ENCODE peak calls at places on chromosomes 16 and 17, in seven cellular contexts. One of them, this sample, is unnamed.

GRCh38 chr16:11003141-11003540 is 58.8 kb downstream of the CLEC16A start:
- DNase-seq in cardiac fibroblast: no peak
- DNase-seq in adrenal gland: no peak
- DNase-seq in GM12865: no peak
- DNase-seq in cardiac muscle cell: no peak
- DNase-seq in heart right ventricle: no peak
- DNase-seq in body of pancreas: no peak
- DNase-seq in this sample: no peak

GRCh38 chr17:43714338-43715149 is 44.0 kb downstream of the SOST start:
- DNase-seq in cardiac fibroblast: peak
- DNase-seq in adrenal gland: no peak
- DNase-seq in GM12865: no peak
- DNase-seq in cardiac muscle cell: no peak
- DNase-seq in heart right ventricle: no peak
- DNase-seq in body of pancreas: no peak
- DNase-seq in this sample: peak

GRCh38 chr17:72175787-72176515 is 55.1 kb downstream of the SOX9 start:
- DNase-seq in cardiac fibroblast: no peak
- DNase-seq in adrenal gland: no peak
- DNase-seq in GM12865: no peak
- DNase-seq in cardiac muscle cell: no peak
- DNase-seq in heart right ventricle: no peak
- DNase-seq in body of pancreas: peak
- DNase-seq in this sample: no peak

GRCh38 chr16:81745704-81746558 is 33.2 kb upstream of the PLCG2 start:
- DNase-seq in cardiac fibroblast: peak
- DNase-seq in adrenal gland: peak
- DNase-seq in GM12865: peak
- DNase-seq in cardiac muscle cell: peak
- DNase-seq in heart right ventricle: peak
- DNase-seq in body of pancreas: peak
- DNase-seq in this sample: peak

GRCh38 chr17:48127371-48128051 is 19.9 kb downstream of the SNX11 start:
- DNase-seq in cardiac fibroblast: peak
- DNase-seq in adrenal gland: no peak
- DNase-seq in GM12865: no peak
- DNase-seq in cardiac muscle cell: peak
- DNase-seq in heart right ventricle: no peak
- DNase-seq in body of pancreas: no peak
- DNase-seq in this sample: peak

GRCh38 chr17:81081217-81081616 is 46.3 kb downstream of the BAIAP2 start:
- DNase-seq in cardiac fibroblast: no peak
- DNase-seq in adrenal gland: no peak
- DNase-seq in GM12865: no peak
- DNase-seq in cardiac muscle cell: no peak
- DNase-seq in heart right ventricle: no peak
- DNase-seq in body of pancreas: no peak
- DNase-seq in this sample: no peak

GRCh38 chr17:66548158-66548557 is 245.7 kb downstream of the PRKCA start:
- DNase-seq in cardiac fibroblast: no peak
- DNase-seq in adrenal gland: peak
- DNase-seq in GM12865: no peak
- DNase-seq in cardiac muscle cell: no peak
- DNase-seq in heart right ventricle: no peak
- DNase-seq in body of pancreas: no peak
- DNase-seq in this sample: peak

GRCh38 chr17:75773121-75773807 is 8.3 kb upstream of the GALK1 start:
- DNase-seq in cardiac fibroblast: no peak
- DNase-seq in adrenal gland: peak
- DNase-seq in GM12865: no peak
- DNase-seq in cardiac muscle cell: no peak
- DNase-seq in heart right ventricle: no peak
- DNase-seq in body of pancreas: no peak
- DNase-seq in this sample: no peak

GRCh38 chr16:11006666-11007065 is 62.3 kb downstream of the CLEC16A start:
- DNase-seq in cardiac fibroblast: no peak
- DNase-seq in adrenal gland: no peak
- DNase-seq in GM12865: no peak
- DNase-seq in cardiac muscle cell: no peak
- DNase-seq in heart right ventricle: no peak
- DNase-seq in body of pancreas: no peak
- DNase-seq in this sample: no peak

GRCh38 chr16:2152695-2153506 is 2.7 kb upstream of the TRAF7 start:
- DNase-seq in cardiac fibroblast: peak
- DNase-seq in adrenal gland: no peak
- DNase-seq in GM12865: peak
- DNase-seq in cardiac muscle cell: peak
- DNase-seq in heart right ventricle: no peak
- DNase-seq in body of pancreas: peak
- DNase-seq in this sample: peak

DNA sequence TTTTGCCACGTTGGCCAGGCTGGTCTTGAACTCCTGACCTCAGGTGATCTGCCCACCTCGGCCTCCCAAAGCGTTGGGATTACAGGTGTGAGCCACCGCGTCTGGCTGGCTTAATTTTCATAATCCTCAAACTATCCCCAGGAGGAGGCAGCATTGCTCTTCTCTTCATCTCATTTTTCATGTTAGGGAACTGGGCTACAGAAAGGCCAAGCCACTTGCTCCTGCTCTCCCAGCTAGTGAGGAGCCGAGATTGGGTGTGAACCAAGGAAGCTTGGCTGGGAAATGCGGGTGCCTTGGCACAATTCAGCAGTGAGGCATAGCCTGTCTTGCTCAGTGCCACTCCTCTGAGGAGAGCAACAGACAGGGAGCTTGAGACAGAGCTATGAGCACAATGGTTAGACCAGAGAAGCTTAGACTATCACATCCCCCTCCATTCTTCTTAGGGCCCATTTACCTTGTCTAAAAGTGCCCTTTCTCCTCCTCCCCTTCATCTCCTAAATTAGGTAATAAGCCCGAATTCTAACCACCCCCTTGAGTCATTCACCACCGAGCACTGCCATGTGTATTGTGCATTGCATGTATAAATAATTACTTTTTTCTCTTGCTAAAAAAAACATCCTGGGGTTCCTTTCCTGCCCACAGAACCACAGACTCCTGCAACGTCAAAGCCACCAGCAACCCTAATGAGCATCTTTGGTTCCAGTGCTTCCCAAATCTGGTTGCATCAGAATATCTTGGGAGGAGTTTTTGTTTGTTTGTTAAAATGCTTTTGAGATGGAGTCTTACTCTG is 20.0 kb upstream of the KIF19 start:
- DNase-seq in cardiac fibroblast: no peak
- DNase-seq in adrenal gland: no peak
- DNase-seq in GM12865: no peak
- DNase-seq in cardiac muscle cell: no peak
- DNase-seq in heart right ventricle: no peak
- DNase-seq in body of pancreas: no peak
- DNase-seq in this sample: no peak
- TF ChIP-seq CTCF in cardiac fibroblast: no peak
- TF ChIP-seq CTCF in adrenal gland: no peak
- TF ChIP-seq CTCF in GM12865: no peak
- TF ChIP-seq CTCF in cardiac muscle cell: no peak
- TF ChIP-seq CTCF in heart right ventricle: peak
- TF ChIP-seq CTCF in body of pancreas: no peak
- TF ChIP-seq CTCF in this sample: no peak

GRCh38 chr16:79770244-79771064 is 169.9 kb upstream of the MAF start:
- DNase-seq in cardiac fibroblast: peak
- DNase-seq in adrenal gland: peak
- DNase-seq in GM12865: peak
- DNase-seq in cardiac muscle cell: peak
- DNase-seq in heart right ventricle: peak
- DNase-seq in body of pancreas: peak
- DNase-seq in this sample: peak

GRCh38 chr16:79769320-79770243 is 169.0 kb upstream of the MAF start:
- DNase-seq in cardiac fibroblast: no peak
- DNase-seq in adrenal gland: no peak
- DNase-seq in GM12865: no peak
- DNase-seq in cardiac muscle cell: no peak
- DNase-seq in heart right ventricle: no peak
- DNase-seq in body of pancreas: no peak
- DNase-seq in this sample: no peak

GRCh38 chr16:79772028-79772427 is 171.5 kb upstream of the MAF start:
- DNase-seq in cardiac fibroblast: no peak
- DNase-seq in adrenal gland: no peak
- DNase-seq in GM12865: no peak
- DNase-seq in cardiac muscle cell: no peak
- DNase-seq in heart right ventricle: no peak
- DNase-seq in body of pancreas: no peak
- DNase-seq in this sample: no peak

GRCh38 chr16:79767597-79768280 is 167.2 kb upstream of the MAF start:
- DNase-seq in cardiac fibroblast: peak
- DNase-seq in adrenal gland: peak
- DNase-seq in GM12865: peak
- DNase-seq in cardiac muscle cell: peak
- DNase-seq in heart right ventricle: no peak
- DNase-seq in body of pancreas: peak
- DNase-seq in this sample: peak

DNA sequence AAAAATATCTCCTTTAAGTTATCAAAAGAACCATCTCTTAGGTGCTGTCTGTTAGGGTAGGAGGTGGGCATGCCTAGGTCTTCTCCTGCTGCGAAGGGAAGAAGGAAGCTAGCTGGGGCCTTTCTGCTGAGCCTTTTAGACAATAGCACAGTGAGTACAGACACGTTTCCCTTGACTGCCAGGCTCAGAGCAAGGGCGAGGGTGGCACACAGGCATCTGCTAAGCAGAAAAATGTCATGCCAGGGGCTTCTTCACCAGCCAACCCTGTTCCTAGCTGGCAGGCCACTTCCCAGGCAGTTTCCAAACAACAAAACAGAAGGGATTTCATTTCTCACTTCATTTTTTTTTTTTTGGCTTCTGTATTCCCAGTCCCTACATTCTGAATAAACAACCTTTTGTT is 168.1 kb upstream of the MAF start:
- DNase-seq in cardiac fibroblast: no peak
- DNase-seq in adrenal gland: no peak
- DNase-seq in GM12865: no peak
- DNase-seq in cardiac muscle cell: no peak
- DNase-seq in heart right ventricle: no peak
- DNase-seq in body of pancreas: no peak
- DNase-seq in this sample: peak
- H3K4me3 ChIP-seq in cardiac fibroblast: no peak
- H3K4me3 ChIP-seq in adrenal gland: no peak
- H3K4me3 ChIP-seq in GM12865: no peak
- H3K4me3 ChIP-seq in cardiac muscle cell: no peak
- H3K4me3 ChIP-seq in heart right ventricle: peak
- H3K4me3 ChIP-seq in body of pancreas: no peak
- H3K4me3 ChIP-seq in this sample: peak

DNA sequence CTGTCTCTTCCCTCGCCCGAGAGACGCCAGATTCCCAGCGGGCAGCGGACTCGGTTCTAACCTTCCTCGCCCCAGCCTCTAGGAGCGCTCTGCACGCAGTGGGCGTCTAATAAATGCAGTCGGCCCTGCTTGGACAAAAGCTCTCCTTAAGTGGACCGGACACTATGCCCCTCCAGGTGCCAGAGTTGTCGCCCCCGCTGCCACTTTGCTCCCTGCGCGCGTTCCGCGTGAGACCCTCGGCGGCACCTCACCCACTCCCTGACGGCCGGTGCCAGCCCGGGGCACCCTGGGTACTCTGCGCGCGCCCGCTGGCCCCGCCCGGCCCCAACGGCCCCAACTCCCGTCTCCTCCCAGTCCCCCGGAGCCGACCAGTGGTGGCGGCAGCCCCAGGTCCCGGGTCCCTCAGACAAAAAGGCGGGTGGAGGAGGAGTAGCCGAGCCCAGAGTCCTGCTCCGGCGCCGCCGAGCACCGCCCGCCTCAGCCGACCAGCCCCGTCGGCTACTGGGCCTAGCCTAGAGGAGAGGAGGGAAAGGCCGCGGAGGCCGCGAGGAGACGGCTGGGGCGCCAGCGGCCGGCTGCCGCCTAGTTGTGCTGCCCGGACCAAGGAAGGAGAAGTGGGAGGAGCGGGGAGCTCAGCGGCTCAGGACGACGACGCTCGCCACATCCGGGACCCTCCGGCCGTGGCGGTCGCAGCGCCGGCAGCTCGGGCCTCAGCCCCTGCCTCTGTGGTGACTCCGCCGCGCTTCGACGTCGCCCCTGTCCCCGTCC is 123.0 kb downstream of the GOSR1 start:
- DNase-seq in cardiac fibroblast: peak
- DNase-seq in adrenal gland: peak
- DNase-seq in GM12865: peak
- DNase-seq in cardiac muscle cell: peak
- DNase-seq in heart right ventricle: peak
- DNase-seq in body of pancreas: peak
- DNase-seq in this sample: peak
- TF ChIP-seq CTCF in cardiac fibroblast: peak
- TF ChIP-seq CTCF in adrenal gland: peak
- TF ChIP-seq CTCF in GM12865: peak
- TF ChIP-seq CTCF in cardiac muscle cell: peak
- TF ChIP-seq CTCF in heart right ventricle: peak
- TF ChIP-seq CTCF in body of pancreas: peak
- TF ChIP-seq CTCF in this sample: peak

GRCh38 chr17:78238823-78239488 is 7.5 kb downstream of the TMEM235 start:
- DNase-seq in cardiac fibroblast: no peak
- DNase-seq in adrenal gland: no peak
- DNase-seq in GM12865: no peak
- DNase-seq in cardiac muscle cell: no peak
- DNase-seq in heart right ventricle: no peak
- DNase-seq in body of pancreas: no peak
- DNase-seq in this sample: no peak
- H3K4me3 ChIP-seq in cardiac fibroblast: no peak
- H3K4me3 ChIP-seq in adrenal gland: no peak
- H3K4me3 ChIP-seq in GM12865: no peak
- H3K4me3 ChIP-seq in cardiac muscle cell: no peak
- H3K4me3 ChIP-seq in heart right ventricle: no peak
- H3K4me3 ChIP-seq in body of pancreas: no peak
- H3K4me3 ChIP-seq in this sample: no peak

DNA sequence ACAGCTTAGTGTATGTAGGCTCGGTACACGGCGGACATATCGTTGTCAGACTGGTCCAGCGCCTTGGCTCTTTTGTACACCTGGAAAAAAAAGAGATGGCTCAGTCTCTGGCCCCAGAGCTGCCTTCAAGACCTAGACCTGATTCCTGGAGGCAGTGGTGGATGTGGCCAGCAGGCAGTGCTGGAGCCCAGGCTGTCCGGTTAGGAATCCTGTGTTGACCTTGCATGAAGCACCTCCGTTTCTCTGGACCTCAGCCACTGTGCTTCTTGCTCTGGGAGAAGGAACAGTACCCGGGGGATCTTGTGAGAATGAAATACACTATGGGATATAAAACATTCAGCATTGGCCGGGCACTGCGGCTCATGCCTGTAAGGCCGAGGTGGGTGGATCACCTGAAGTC is 2.8 kb upstream of the ROGDI start:
- DNase-seq in cardiac fibroblast: no peak
- DNase-seq in adrenal gland: peak
- DNase-seq in GM12865: no peak
- DNase-seq in cardiac muscle cell: peak
- DNase-seq in heart right ventricle: peak
- DNase-seq in body of pancreas: no peak
- DNase-seq in this sample: no peak
- TF ChIP-seq CTCF in cardiac fibroblast: no peak
- TF ChIP-seq CTCF in adrenal gland: peak
- TF ChIP-seq CTCF in GM12865: no peak
- TF ChIP-seq CTCF in cardiac muscle cell: no peak
- TF ChIP-seq CTCF in heart right ventricle: peak
- TF ChIP-seq CTCF in body of pancreas: no peak
- TF ChIP-seq CTCF in this sample: no peak